ENCODE peak calls at places on chromosome 14, in five cellular contexts. One of them, this sample, is unnamed.
A peak's percentile ranks its signal among the peaks of the same experiment; 100 is the strongest.

GRCh38 chr14:25136811-25137210 is 86.9 kb upstream of the STXBP6 start:
- DNase-seq in ecto neural progenitor cell: no peak
- DNase-seq in H54: no peak
- DNase-seq in COR-L47: no peak
- DNase-seq in NB4: no peak
- DNase-seq in this sample: no peak

GRCh38 chr14:104676130-104676693 is 13.2 kb upstream of the INF2 start:
- DNase-seq in ecto neural progenitor cell: no peak
- DNase-seq in H54: no peak
- DNase-seq in COR-L47: no peak
- DNase-seq in NB4: no peak
- DNase-seq in this sample: no peak

GRCh38 chr14:61568572-61569011 is 126.7 kb upstream of the HIF1A start:
- DNase-seq in ecto neural progenitor cell: peak; percentile 74
- DNase-seq in H54: no peak
- DNase-seq in COR-L47: peak; percentile 40
- DNase-seq in NB4: peak; percentile 79
- DNase-seq in this sample: peak; percentile 31

GRCh38 chr14:74524076-74524812 is 30.7 kb downstream of the ISCA2 start:
- DNase-seq in ecto neural progenitor cell: no peak
- DNase-seq in H54: no peak
- DNase-seq in COR-L47: no peak
- DNase-seq in NB4: no peak
- DNase-seq in this sample: no peak

GRCh38 chr14:51430600-51430999 is 190.6 kb downstream of the TMX1 start:
- DNase-seq in ecto neural progenitor cell: no peak
- DNase-seq in H54: no peak
- DNase-seq in COR-L47: no peak
- DNase-seq in NB4: no peak
- DNase-seq in this sample: no peak

GRCh38 chr14:104773505-104774452 is 20.8 kb downstream of the SIVA1 start:
- DNase-seq in ecto neural progenitor cell: no peak
- DNase-seq in H54: no peak
- DNase-seq in COR-L47: peak; percentile 71
- DNase-seq in NB4: no peak
- DNase-seq in this sample: no peak

GRCh38 chr14:26966942-26967341 is 369.1 kb upstream of the NOVA1 start:
- DNase-seq in ecto neural progenitor cell: no peak
- DNase-seq in H54: no peak
- DNase-seq in COR-L47: no peak
- DNase-seq in NB4: no peak
- DNase-seq in this sample: no peak

GRCh38 chr14:44699391-44699790 is 192.3 kb upstream of the FSCB start:
- DNase-seq in ecto neural progenitor cell: no peak
- DNase-seq in H54: no peak
- DNase-seq in COR-L47: no peak
- DNase-seq in NB4: no peak
- DNase-seq in this sample: no peak

GRCh38 chr14:68513838-68514610 is 278.8 kb downstream of the ZFP36L1 start:
- DNase-seq in ecto neural progenitor cell: no peak
- DNase-seq in H54: no peak
- DNase-seq in COR-L47: no peak
- DNase-seq in NB4: no peak
- DNase-seq in this sample: no peak

GRCh38 chr14:22653012-22653621 is 9.0 kb upstream of the OR6J1 start:
- DNase-seq in ecto neural progenitor cell: peak; percentile 81
- DNase-seq in H54: peak; percentile 43
- DNase-seq in COR-L47: peak; percentile 48
- DNase-seq in NB4: peak; percentile 63
- DNase-seq in this sample: peak; percentile 79

GRCh38 chr14:78566017-78566858 is 396.1 kb downstream of the NRXN3 start:
- DNase-seq in ecto neural progenitor cell: peak; percentile 87
- DNase-seq in H54: peak; percentile 38
- DNase-seq in COR-L47: peak; percentile 85
- DNase-seq in NB4: peak; percentile 67
- DNase-seq in this sample: peak; percentile 91

GRCh38 chr14:105931808-105932483 is 405.6 kb downstream of the TMEM121 start:
- DNase-seq in ecto neural progenitor cell: no peak
- DNase-seq in H54: no peak
- DNase-seq in COR-L47: peak; percentile 32
- DNase-seq in NB4: peak; percentile 63
- DNase-seq in this sample: no peak

GRCh38 chr14:104436741-104437701 is 142.5 kb upstream of the C14orf180 start:
- DNase-seq in ecto neural progenitor cell: peak; percentile 53
- DNase-seq in H54: no peak
- DNase-seq in COR-L47: peak; percentile 99
- DNase-seq in NB4: no peak
- DNase-seq in this sample: no peak

GRCh38 chr14:103880334-103880985 is 33.1 kb upstream of the PPP1R13B start:
- DNase-seq in ecto neural progenitor cell: no peak
- DNase-seq in H54: peak; percentile 57
- DNase-seq in COR-L47: peak; percentile 46
- DNase-seq in NB4: no peak
- DNase-seq in this sample: no peak

GRCh38 chr14:64444984-64445845 is 20.1 kb upstream of the AKAP5 start:
- DNase-seq in ecto neural progenitor cell: no peak
- DNase-seq in H54: peak; percentile 49
- DNase-seq in COR-L47: no peak
- DNase-seq in NB4: peak; percentile 73
- DNase-seq in this sample: no peak

GRCh38 chr14:49972840-49973239 is 80.0 kb downstream of the ARF6 start:
- DNase-seq in ecto neural progenitor cell: no peak
- DNase-seq in H54: no peak
- DNase-seq in COR-L47: no peak
- DNase-seq in NB4: no peak
- DNase-seq in this sample: no peak

GRCh38 chr14:53161758-53162512 is 8.8 kb upstream of the DDHD1 start:
- DNase-seq in ecto neural progenitor cell: no peak
- DNase-seq in H54: no peak
- DNase-seq in COR-L47: no peak
- DNase-seq in NB4: peak; percentile 40
- DNase-seq in this sample: no peak

GRCh38 chr14:92950773-92951172 is 27.8 kb downstream of the CHGA start:
- DNase-seq in ecto neural progenitor cell: no peak
- DNase-seq in H54: no peak
- DNase-seq in COR-L47: no peak
- DNase-seq in NB4: no peak
- DNase-seq in this sample: no peak

GRCh38 chr14:27528328-27528727 is 930.5 kb upstream of the NOVA1 start:
- DNase-seq in ecto neural progenitor cell: no peak
- DNase-seq in H54: peak; percentile 1
- DNase-seq in COR-L47: peak; percentile 49
- DNase-seq in NB4: peak; percentile 43
- DNase-seq in this sample: peak; percentile 18

GRCh38 chr14:101018561-101019290 is 115.2 kb upstream of the RTL1 start:
- DNase-seq in ecto neural progenitor cell: peak; percentile 23
- DNase-seq in H54: no peak
- DNase-seq in COR-L47: no peak
- DNase-seq in NB4: no peak
- DNase-seq in this sample: no peak

GRCh38 chr14:22547309-22547947 is 41.6 kb downstream of the DAD1 start:
- DNase-seq in ecto neural progenitor cell: no peak
- DNase-seq in H54: no peak
- DNase-seq in COR-L47: no peak
- DNase-seq in NB4: no peak
- DNase-seq in this sample: no peak

GRCh38 chr14:37655418-37655817 is 60.0 kb downstream of the TTC6 start:
- DNase-seq in ecto neural progenitor cell: no peak
- DNase-seq in H54: no peak
- DNase-seq in COR-L47: no peak
- DNase-seq in NB4: no peak
- DNase-seq in this sample: no peak

This sample was measured in endothelial cell.